ENCODE peak calls at places on chromosome 17, in five cellular contexts. One of them, this sample, is unnamed.

GRCh38 chr17:68910256-68910705 is 44.9 kb downstream of the ABCA8 start:
- DNase-seq in posterior cingulate gyrus: peak; percentile 51
- DNase-seq in GOT3: no peak
- DNase-seq in activated naive CD8-positive, alpha-beta T cell treated with anti-CD3 and anti-CD28 coated beads, Interleukin-2, amount 50 U/mL, for 24 hours: no peak
- DNase-seq in globus pallidus: peak; percentile 91
- DNase-seq in this sample: no peak

GRCh38 chr17:30173649-30174048 is 57.0 kb downstream of the NSRP1 start:
- DNase-seq in posterior cingulate gyrus: no peak
- DNase-seq in globus pallidus: no peak
- DNase-seq in activated naive CD8-positive, alpha-beta T cell treated with anti-CD3 and anti-CD28 coated beads, Interleukin-2, amount 50 U/mL, for 24 hours: no peak
- DNase-seq in GOT3: no peak
- DNase-seq in this sample: peak; percentile 44

GRCh38 chr17:82358467-82359350 is at the start of gene TEX19:
- DNase-seq in activated naive CD8-positive, alpha-beta T cell treated with anti-CD3 and anti-CD28 coated beads, Interleukin-2, amount 50 U/mL, for 24 hours: no peak
- DNase-seq in globus pallidus: no peak
- DNase-seq in GOT3: no peak
- DNase-seq in posterior cingulate gyrus: no peak
- DNase-seq in this sample: no peak

GRCh38 chr17:76500074-76500744 is 1.0 kb downstream of the RHBDF2 start:
- DNase-seq in posterior cingulate gyrus: no peak
- DNase-seq in GOT3: no peak
- DNase-seq in globus pallidus: no peak
- DNase-seq in activated naive CD8-positive, alpha-beta T cell treated with anti-CD3 and anti-CD28 coated beads, Interleukin-2, amount 50 U/mL, for 24 hours: no peak
- DNase-seq in this sample: no peak

GRCh38 chr17:68184816-68185436 is 62.9 kb upstream of the AMZ2 start:
- DNase-seq in GOT3: no peak
- DNase-seq in posterior cingulate gyrus: no peak
- DNase-seq in activated naive CD8-positive, alpha-beta T cell treated with anti-CD3 and anti-CD28 coated beads, Interleukin-2, amount 50 U/mL, for 24 hours: peak; percentile 49
- DNase-seq in globus pallidus: no peak
- DNase-seq in this sample: no peak

GRCh38 chr17:59837362-59838195 is 55.2 kb downstream of the TUBD1 start:
- DNase-seq in GOT3: peak; percentile 43
- DNase-seq in posterior cingulate gyrus: no peak
- DNase-seq in activated naive CD8-positive, alpha-beta T cell treated with anti-CD3 and anti-CD28 coated beads, Interleukin-2, amount 50 U/mL, for 24 hours: peak; percentile 49
- DNase-seq in globus pallidus: peak; percentile 58
- DNase-seq in this sample: peak; percentile 100

GRCh38 chr17:62882878-62883277 is 74.8 kb upstream of the MARCHF10 start:
- DNase-seq in globus pallidus: no peak
- DNase-seq in activated naive CD8-positive, alpha-beta T cell treated with anti-CD3 and anti-CD28 coated beads, Interleukin-2, amount 50 U/mL, for 24 hours: no peak
- DNase-seq in GOT3: no peak
- DNase-seq in posterior cingulate gyrus: no peak
- DNase-seq in this sample: no peak

GRCh38 chr17:55319933-55320593 is 55.3 kb downstream of the HLF start:
- DNase-seq in GOT3: no peak
- DNase-seq in activated naive CD8-positive, alpha-beta T cell treated with anti-CD3 and anti-CD28 coated beads, Interleukin-2, amount 50 U/mL, for 24 hours: no peak
- DNase-seq in posterior cingulate gyrus: no peak
- DNase-seq in globus pallidus: no peak
- DNase-seq in this sample: no peak

GRCh38 chr17:45395569-45396415 is 36.9 kb downstream of the ARHGAP27 start:
- DNase-seq in posterior cingulate gyrus: no peak
- DNase-seq in activated naive CD8-positive, alpha-beta T cell treated with anti-CD3 and anti-CD28 coated beads, Interleukin-2, amount 50 U/mL, for 24 hours: no peak
- DNase-seq in globus pallidus: no peak
- DNase-seq in GOT3: no peak
- DNase-seq in this sample: no peak

GRCh38 chr17:79619636-79620206 is 8.9 kb upstream of the RBFOX3 start:
- DNase-seq in activated naive CD8-positive, alpha-beta T cell treated with anti-CD3 and anti-CD28 coated beads, Interleukin-2, amount 50 U/mL, for 24 hours: no peak
- DNase-seq in GOT3: no peak
- DNase-seq in posterior cingulate gyrus: peak; percentile 9
- DNase-seq in globus pallidus: no peak
- DNase-seq in this sample: no peak

GRCh38 chr17:83136156-83136555 is 56.7 kb downstream of the METRNL start:
- DNase-seq in posterior cingulate gyrus: no peak
- DNase-seq in activated naive CD8-positive, alpha-beta T cell treated with anti-CD3 and anti-CD28 coated beads, Interleukin-2, amount 50 U/mL, for 24 hours: no peak
- DNase-seq in globus pallidus: no peak
- DNase-seq in GOT3: no peak
- DNase-seq in this sample: no peak

GRCh38 chr17:81164464-81165245 is 652 bp upstream of the PVALEF start:
- DNase-seq in GOT3: no peak
- DNase-seq in activated naive CD8-positive, alpha-beta T cell treated with anti-CD3 and anti-CD28 coated beads, Interleukin-2, amount 50 U/mL, for 24 hours: no peak
- DNase-seq in globus pallidus: peak; percentile 84
- DNase-seq in posterior cingulate gyrus: peak; percentile 65
- DNase-seq in this sample: no peak

GRCh38 chr17:50533720-50534148 is 1.2 kb downstream of the EPN3 start:
- DNase-seq in globus pallidus: no peak
- DNase-seq in posterior cingulate gyrus: peak; percentile 63
- DNase-seq in activated naive CD8-positive, alpha-beta T cell treated with anti-CD3 and anti-CD28 coated beads, Interleukin-2, amount 50 U/mL, for 24 hours: no peak
- DNase-seq in GOT3: no peak
- DNase-seq in this sample: no peak

GRCh38 chr17:57604771-57605733 is 140.0 kb downstream of the CCDC182 start:
- DNase-seq in posterior cingulate gyrus: peak; percentile 57
- DNase-seq in globus pallidus: peak; percentile 70
- DNase-seq in activated naive CD8-positive, alpha-beta T cell treated with anti-CD3 and anti-CD28 coated beads, Interleukin-2, amount 50 U/mL, for 24 hours: peak; percentile 51
- DNase-seq in GOT3: no peak
- DNase-seq in this sample: peak; percentile 90

GRCh38 chr17:732788-733720 is 658 bp downstream of the TLCD3A start:
- DNase-seq in globus pallidus: no peak
- DNase-seq in activated naive CD8-positive, alpha-beta T cell treated with anti-CD3 and anti-CD28 coated beads, Interleukin-2, amount 50 U/mL, for 24 hours: peak; percentile 78
- DNase-seq in posterior cingulate gyrus: peak; percentile 39
- DNase-seq in GOT3: no peak
- DNase-seq in this sample: peak; percentile 42

GRCh38 chr17:50893183-50893993 is 27.2 kb upstream of the TOB1 start:
- DNase-seq in activated naive CD8-positive, alpha-beta T cell treated with anti-CD3 and anti-CD28 coated beads, Interleukin-2, amount 50 U/mL, for 24 hours: no peak
- DNase-seq in globus pallidus: peak; percentile 91
- DNase-seq in posterior cingulate gyrus: peak; percentile 26
- DNase-seq in GOT3: no peak
- DNase-seq in this sample: peak; percentile 98

GRCh38 chr17:57138956-57139576 is 54.0 kb downstream of the AKAP1 start:
- DNase-seq in activated naive CD8-positive, alpha-beta T cell treated with anti-CD3 and anti-CD28 coated beads, Interleukin-2, amount 50 U/mL, for 24 hours: no peak
- DNase-seq in globus pallidus: no peak
- DNase-seq in posterior cingulate gyrus: no peak
- DNase-seq in GOT3: no peak
- DNase-seq in this sample: no peak

GRCh38 chr17:64767269-64767997 is 105.3 kb upstream of the SMURF2 start:
- DNase-seq in posterior cingulate gyrus: no peak
- DNase-seq in GOT3: no peak
- DNase-seq in activated naive CD8-positive, alpha-beta T cell treated with anti-CD3 and anti-CD28 coated beads, Interleukin-2, amount 50 U/mL, for 24 hours: no peak
- DNase-seq in globus pallidus: no peak
- DNase-seq in this sample: no peak

GRCh38 chr17:40884708-40885512 is at the start of gene KRT20:
- DNase-seq in globus pallidus: no peak
- DNase-seq in activated naive CD8-positive, alpha-beta T cell treated with anti-CD3 and anti-CD28 coated beads, Interleukin-2, amount 50 U/mL, for 24 hours: no peak
- DNase-seq in GOT3: no peak
- DNase-seq in posterior cingulate gyrus: no peak
- DNase-seq in this sample: no peak

GRCh38 chr17:66492500-66493123 is 190.2 kb downstream of the PRKCA start:
- DNase-seq in posterior cingulate gyrus: no peak
- DNase-seq in globus pallidus: no peak
- DNase-seq in activated naive CD8-positive, alpha-beta T cell treated with anti-CD3 and anti-CD28 coated beads, Interleukin-2, amount 50 U/mL, for 24 hours: no peak
- DNase-seq in GOT3: no peak
- DNase-seq in this sample: no peak

GRCh38 chr17:43779145-43780125 is 658 bp upstream of the DUSP3 start:
- DNase-seq in activated naive CD8-positive, alpha-beta T cell treated with anti-CD3 and anti-CD28 coated beads, Interleukin-2, amount 50 U/mL, for 24 hours: no peak
- DNase-seq in GOT3: no peak
- DNase-seq in globus pallidus: no peak
- DNase-seq in posterior cingulate gyrus: no peak
- DNase-seq in this sample: no peak

GRCh38 chr17:73203135-73203787 is 10.4 kb downstream of the COG1 start:
- DNase-seq in globus pallidus: no peak
- DNase-seq in activated naive CD8-positive, alpha-beta T cell treated with anti-CD3 and anti-CD28 coated beads, Interleukin-2, amount 50 U/mL, for 24 hours: no peak
- DNase-seq in posterior cingulate gyrus: no peak
- DNase-seq in GOT3: no peak
- DNase-seq in this sample: no peak

GRCh38 chr17:62825182-62825581 is 17.1 kb upstream of the MARCHF10 start:
- DNase-seq in GOT3: no peak
- DNase-seq in activated naive CD8-positive, alpha-beta T cell treated with anti-CD3 and anti-CD28 coated beads, Interleukin-2, amount 50 U/mL, for 24 hours: no peak
- DNase-seq in globus pallidus: no peak
- DNase-seq in posterior cingulate gyrus: no peak
- DNase-seq in this sample: no peak

GRCh38 chr17:80936218-80936617 is 55.4 kb upstream of the CHMP6 start:
- DNase-seq in globus pallidus: no peak
- DNase-seq in activated naive CD8-positive, alpha-beta T cell treated with anti-CD3 and anti-CD28 coated beads, Interleukin-2, amount 50 U/mL, for 24 hours: no peak
- DNase-seq in GOT3: no peak
- DNase-seq in posterior cingulate gyrus: no peak
- DNase-seq in this sample: no peak

GRCh38 chr17:34252138-34252889 is 2.8 kb upstream of the CCL2 start:
- DNase-seq in GOT3: peak; percentile 33
- DNase-seq in posterior cingulate gyrus: peak; percentile 85
- DNase-seq in activated naive CD8-positive, alpha-beta T cell treated with anti-CD3 and anti-CD28 coated beads, Interleukin-2, amount 50 U/mL, for 24 hours: no peak
- DNase-seq in globus pallidus: peak; percentile 66
- DNase-seq in this sample: peak; percentile 87

GRCh38 chr17:40067710-40068109 is 4.9 kb downstream of the THRA start:
- DNase-seq in posterior cingulate gyrus: no peak
- DNase-seq in GOT3: no peak
- DNase-seq in globus pallidus: no peak
- DNase-seq in activated naive CD8-positive, alpha-beta T cell treated with anti-CD3 and anti-CD28 coated beads, Interleukin-2, amount 50 U/mL, for 24 hours: no peak
- DNase-seq in this sample: no peak

GRCh38 chr17:32992360-32993033 is 850 bp downstream of the SPACA3 start:
- DNase-seq in GOT3: no peak
- DNase-seq in posterior cingulate gyrus: no peak
- DNase-seq in activated naive CD8-positive, alpha-beta T cell treated with anti-CD3 and anti-CD28 coated beads, Interleukin-2, amount 50 U/mL, for 24 hours: no peak
- DNase-seq in globus pallidus: no peak
- DNase-seq in this sample: no peak

GRCh38 chr17:74520790-74521480 is 10.3 kb downstream of the CD300LB start:
- DNase-seq in posterior cingulate gyrus: no peak
- DNase-seq in activated naive CD8-positive, alpha-beta T cell treated with anti-CD3 and anti-CD28 coated beads, Interleukin-2, amount 50 U/mL, for 24 hours: no peak
- DNase-seq in GOT3: no peak
- DNase-seq in globus pallidus: no peak
- DNase-seq in this sample: no peak

GRCh38 chr17:32350662-32351418 is 883 bp downstream of the ZNF207 start:
- DNase-seq in GOT3: no peak
- DNase-seq in globus pallidus: peak; percentile 31
- DNase-seq in activated naive CD8-positive, alpha-beta T cell treated with anti-CD3 and anti-CD28 coated beads, Interleukin-2, amount 50 U/mL, for 24 hours: no peak
- DNase-seq in posterior cingulate gyrus: no peak
- DNase-seq in this sample: peak; percentile 50

GRCh38 chr17:82256242-82256894 is 17.1 kb downstream of the CSNK1D start:
- DNase-seq in posterior cingulate gyrus: no peak
- DNase-seq in globus pallidus: no peak
- DNase-seq in GOT3: no peak
- DNase-seq in activated naive CD8-positive, alpha-beta T cell treated with anti-CD3 and anti-CD28 coated beads, Interleukin-2, amount 50 U/mL, for 24 hours: no peak
- DNase-seq in this sample: no peak

GRCh38 chr17:82302991-82303943 is 14.1 kb downstream of the CD7 start:
- DNase-seq in GOT3: no peak
- DNase-seq in posterior cingulate gyrus: no peak
- DNase-seq in activated naive CD8-positive, alpha-beta T cell treated with anti-CD3 and anti-CD28 coated beads, Interleukin-2, amount 50 U/mL, for 24 hours: no peak
- DNase-seq in globus pallidus: no peak
- DNase-seq in this sample: no peak

GRCh38 chr17:48894886-48895285 is 2.3 kb downstream of the ATP5MC1 start:
- DNase-seq in activated naive CD8-positive, alpha-beta T cell treated with anti-CD3 and anti-CD28 coated beads, Interleukin-2, amount 50 U/mL, for 24 hours: no peak
- DNase-seq in posterior cingulate gyrus: no peak
- DNase-seq in globus pallidus: no peak
- DNase-seq in GOT3: no peak
- DNase-seq in this sample: no peak

GRCh38 chr17:81978901-81979298 is 1.5 kb downstream of the ASPSCR1 start:
- DNase-seq in globus pallidus: no peak
- DNase-seq in activated naive CD8-positive, alpha-beta T cell treated with anti-CD3 and anti-CD28 coated beads, Interleukin-2, amount 50 U/mL, for 24 hours: no peak
- DNase-seq in GOT3: no peak
- DNase-seq in posterior cingulate gyrus: no peak
- DNase-seq in this sample: no peak

GRCh38 chr17:2237960-2238359 is 65.6 kb downstream of the SMG6 start:
- DNase-seq in globus pallidus: no peak
- DNase-seq in activated naive CD8-positive, alpha-beta T cell treated with anti-CD3 and anti-CD28 coated beads, Interleukin-2, amount 50 U/mL, for 24 hours: no peak
- DNase-seq in posterior cingulate gyrus: no peak
- DNase-seq in GOT3: no peak
- DNase-seq in this sample: no peak